ENCODE peak calls at places on chromosome 10, in eight cellular contexts. T is HFF-Myc, E is nephron progenitor cell, H is A549, S is hepatocyte, B is stomach, J is GM10248, U is neural crest cell. L is an unnamed sample.

GRCh38 chr10:18368681-18369080 is 228.5 kb downstream of the CACNB2 start:
- DNase-seq in J (no peak), E (no peak), H (no peak), T (peak), U (no peak), B (no peak), S (peak), L (no peak)

GRCh38 chr10:125162181-125162906 is 2.0 kb upstream of the CTBP2 start:
- DNase-seq in T (no peak), H (no peak), U (no peak), J (no peak), E (peak), S (peak), B (peak), L (peak)

GRCh38 chr10:119849031-119849789 is 23.4 kb downstream of the MCMBP start:
- DNase-seq in H (no peak), B (no peak), T (no peak), J (no peak), U (no peak), E (no peak), S (no peak), L (no peak)

GRCh38 chr10:88107296-88107695 is 243.9 kb downstream of the PTEN start:
- DNase-seq in T (no peak), B (no peak), E (no peak), S (no peak), U (no peak), J (no peak), H (no peak), L (no peak)

GRCh38 chr10:104479906-104480579 is 126.4 kb downstream of the CFAP58 start:
- DNase-seq in J (no peak), H (no peak), S (no peak), T (no peak), U (no peak), B (no peak), E (no peak), L (no peak)

GRCh38 chr10:23096814-23097549 is 1.6 kb downstream of the MSRB2 start:
- DNase-seq in T (no peak), E (no peak), H (no peak), B (no peak), S (peak), J (no peak), U (no peak), L (no peak)

GRCh38 chr10:124791378-124792348 is at the start of gene EEF1AKMT2:
- DNase-seq in H (peak), B (peak), J (peak), E (peak), S (peak), U (peak), T (peak), L (peak)

GRCh38 chr10:129364949-129365348 is 102.1 kb upstream of the MGMT start:
- DNase-seq in J (no peak), B (no peak), U (no peak), S (no peak), E (no peak), T (no peak), H (no peak), L (no peak)

GRCh38 chr10:63758080-63758479 is 236.9 kb downstream of the REEP3 start:
- DNase-seq in J (no peak), S (no peak), U (no peak), T (no peak), B (peak), H (no peak), E (no peak), L (no peak)

GRCh38 chr10:47081264-47081663 is 170.0 kb downstream of the PTPN20 start:
- DNase-seq in U (no peak), J (no peak), B (no peak), T (no peak), S (no peak), H (no peak), E (no peak), L (no peak)

GRCh38 chr10:22334414-22335203 is 10.7 kb upstream of the SPAG6 start:
- DNase-seq in J (no peak), B (no peak), E (peak), H (no peak), U (no peak), T (no peak), S (peak), L (no peak)

GRCh38 chr10:32348297-32349198 is 1.6 kb upstream of the EPC1 start:
- DNase-seq in B (no peak), S (no peak), H (no peak), J (no peak), T (no peak), E (no peak), U (no peak), L (no peak)

GRCh38 chr10:127989481-127989964 is 82.6 kb downstream of the PTPRE start:
- DNase-seq in E (no peak), U (no peak), T (no peak), J (no peak), H (no peak), S (no peak), B (no peak), L (no peak)

GRCh38 chr10:5094265-5095205 is at the start of gene AKR1C3:
- DNase-seq in E (no peak), U (no peak), S (peak), B (no peak), H (peak), T (peak), J (no peak), L (no peak)

GRCh38 chr10:102814873-102815661 is 22.1 kb downstream of the CYP17A1 start:
- DNase-seq in B (peak), J (no peak), S (peak), H (no peak), U (no peak), T (no peak), E (no peak), L (peak)

GRCh38 chr10:52632591-52632990 is 140.0 kb downstream of the MBL2 start:
- DNase-seq in B (no peak), J (no peak), S (no peak), E (no peak), T (no peak), U (no peak), H (no peak), L (no peak)

GRCh38 chr10:670038-670437 is 19.4 kb downstream of the DIP2C start:
- DNase-seq in J (no peak), U (no peak), S (no peak), H (no peak), T (no peak), B (no peak), E (no peak), L (peak)

GRCh38 chr10:69425513-69426298 is 9.0 kb upstream of the TACR2 start:
- DNase-seq in E (no peak), T (no peak), U (no peak), S (peak), J (no peak), H (no peak), B (peak), L (no peak)

GRCh38 chr10:119222531-119222930 is 15.2 kb downstream of the GRK5 start:
- DNase-seq in H (no peak), E (no peak), S (peak), B (peak), T (no peak), U (no peak), J (no peak), L (no peak)

GRCh38 chr10:100744136-100744979 is 1.0 kb upstream of the PAX2 start:
- DNase-seq in J (peak), E (peak), S (no peak), B (no peak), U (no peak), T (no peak), H (peak), L (no peak)

GRCh38 chr10:100742936-100743335 is 2.4 kb upstream of the PAX2 start:
- DNase-seq in H (no peak), S (no peak), J (no peak), U (no peak), B (no peak), T (no peak), E (no peak), L (no peak)

GRCh38 chr10:100742067-100742771 is 3.2 kb upstream of the PAX2 start:
- DNase-seq in U (no peak), B (no peak), J (peak), H (no peak), E (peak), T (no peak), S (no peak), L (no peak)

GRCh38 chr10:100744980-100745881 is at the start of gene PAX2:
- DNase-seq in S (no peak), T (no peak), H (peak), J (peak), U (no peak), E (peak), B (no peak), L (no peak)

GRCh38 chr10:100743626-100744135 is 1.7 kb upstream of the PAX2 start:
- DNase-seq in E (peak), U (no peak), H (peak), T (peak), J (peak), B (peak), S (peak), L (no peak)
- TF ChIP-seq CTCF in E (peak), U (peak), H (peak), T (peak), J (peak), B (peak), S (peak), L (peak)

DNA sequence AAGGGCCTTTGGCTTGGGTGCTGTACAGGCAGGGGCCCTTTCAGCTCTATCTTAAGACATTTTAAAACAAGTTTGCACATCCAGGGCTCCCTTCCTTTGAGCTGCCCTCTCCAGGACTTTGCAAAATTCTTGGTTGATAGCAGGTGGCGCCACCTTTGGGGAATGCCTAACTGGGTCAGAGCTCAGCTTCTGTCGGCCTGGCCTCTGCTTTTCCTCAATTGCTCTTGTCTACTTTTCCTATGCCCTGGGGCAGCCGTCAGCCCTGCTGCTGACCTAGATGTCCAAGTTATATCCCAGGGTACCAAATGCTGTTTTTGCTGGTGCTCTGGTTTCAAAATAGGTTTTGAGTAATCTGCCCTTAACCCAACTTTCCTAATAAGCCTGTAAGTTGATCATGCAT is 65.8 kb downstream of the APBB1IP start:
- DNase-seq in U (no peak), E (no peak), S (no peak), H (no peak), T (no peak), J (no peak), B (no peak), L (no peak)
- TF ChIP-seq CTCF in U (no peak), E (no peak), S (no peak), H (peak), T (no peak), J (peak), B (no peak), L (no peak)

DNA sequence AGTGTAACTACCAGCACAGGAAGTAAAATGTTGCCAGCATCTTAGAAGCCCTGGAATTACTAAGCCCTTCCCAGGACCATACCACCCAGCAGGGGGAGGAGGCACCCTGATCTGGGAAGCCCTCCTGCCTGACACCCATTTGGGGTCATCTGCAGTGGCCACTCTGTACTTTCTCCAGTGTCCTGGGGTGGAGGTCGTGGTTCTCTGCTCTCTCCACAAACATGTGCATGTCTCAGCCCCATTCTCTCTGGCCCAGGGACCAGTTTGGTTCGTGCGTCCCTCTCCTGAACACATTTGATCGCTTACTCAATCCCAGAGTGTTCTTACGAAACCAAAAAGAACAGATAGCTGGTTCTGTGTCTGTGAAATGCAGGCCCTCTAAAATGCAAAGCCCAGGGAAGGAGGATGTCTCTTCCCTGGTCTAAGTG is 9.4 kb upstream of the LRRC27 start:
- DNase-seq in J (no peak), T (no peak), H (peak), U (no peak), E (no peak), S (no peak), B (no peak), L (no peak)
- TF ChIP-seq CTCF in J (no peak), T (peak), H (no peak), U (no peak), E (no peak), S (no peak), B (no peak), L (no peak)

GRCh38 chr10:56508562-56508961 is 147.5 kb upstream of the ZWINT start:
- DNase-seq in J (no peak), T (no peak), B (no peak), S (no peak), E (no peak), U (no peak), H (no peak), L (no peak)
- TF ChIP-seq CTCF in J (no peak), T (no peak), B (no peak), S (no peak), E (no peak), U (no peak), H (no peak), L (no peak)

GRCh38 chr10:111113961-111114830 is 37.4 kb downstream of the ADRA2A start:
- DNase-seq in J (no peak), U (no peak), H (no peak), E (no peak), S (no peak), B (peak), T (no peak), L (peak)
- TF ChIP-seq CTCF in J (no peak), U (no peak), H (no peak), E (no peak), S (no peak), B (no peak), T (no peak), L (no peak)

GRCh38 chr10:126846959-126847358 is 58.3 kb upstream of the DOCK1 start:
- DNase-seq in B (no peak), S (no peak), J (no peak), T (no peak), E (no peak), U (no peak), H (no peak), L (no peak)
- TF ChIP-seq CTCF in B (no peak), S (no peak), J (no peak), T (no peak), E (no peak), U (no peak), H (no peak), L (no peak)

GRCh38 chr10:115141254-115141653 is 48.1 kb downstream of the ATRNL1 start:
- DNase-seq in E (no peak), H (no peak), B (no peak), T (no peak), J (no peak), S (peak), U (no peak), L (no peak)

DNA sequence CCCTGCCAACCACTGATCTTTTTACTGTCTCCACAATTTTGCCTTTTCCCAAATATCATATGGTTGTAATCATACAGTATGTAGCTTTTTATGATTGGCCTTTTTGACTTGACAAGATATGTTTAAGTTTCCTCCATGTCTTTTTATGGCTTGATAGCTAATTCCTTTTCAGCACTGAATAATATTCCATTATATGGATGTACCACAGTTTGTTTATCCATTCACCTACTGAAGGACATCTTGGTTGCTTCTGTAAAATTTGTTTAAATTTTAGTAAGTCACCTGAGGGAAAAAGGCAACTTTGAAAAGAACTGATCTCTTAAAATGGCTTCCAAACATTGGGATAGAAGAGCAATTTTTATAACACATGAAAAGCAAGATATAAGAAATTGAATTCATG is 43.5 kb downstream of the ATRNL1 start:
- DNase-seq in U (no peak), T (no peak), B (no peak), J (no peak), H (no peak), E (no peak), S (no peak), L (no peak)
- TF ChIP-seq CTCF in U (no peak), T (no peak), B (no peak), J (no peak), H (no peak), E (no peak), S (no peak), L (no peak)

GRCh38 chr10:61705022-61705675 is 42.4 kb downstream of the CABCOCO1 start:
- DNase-seq in S (peak), H (no peak), U (no peak), E (no peak), J (no peak), T (no peak), B (no peak), L (no peak)
- TF ChIP-seq CTCF in S (no peak), H (no peak), U (no peak), E (no peak), J (no peak), T (no peak), B (no peak), L (no peak)

L was measured in osteocyte.